ENCODE peak calls at places on chromosomes 1 and 21, in ten cellular contexts. U, L, T, R, I, C, V, N, O and X are unnamed samples.

GRCh38 chr1:18340787-18341186 is 139.9 kb upstream of the KLHDC7A start:
- DNase-seq in U (no peak), L (no peak), T (no peak), R (no peak), I (no peak), C (no peak), V (no peak), N (no peak), O (no peak), X (no peak)

GRCh38 chr1:43912607-43913006 is 21.0 kb upstream of the ARTN start:
- DNase-seq in U (no peak), L (peak), T (no peak), R (no peak), I (no peak), C (no peak), V (no peak), N (no peak), O (peak), X (no peak)

GRCh38 chr1:175132456-175132855 is 60.1 kb downstream of the KIAA0040 start:
- DNase-seq in U (no peak), L (no peak), T (no peak), R (no peak), I (no peak), C (no peak), V (no peak), N (no peak), O (no peak), X (no peak)

GRCh38 chr1:210617306-210617705 is 288.6 kb downstream of the HHAT start:
- DNase-seq in U (no peak), L (no peak), T (no peak), R (no peak), I (no peak), C (no peak), V (no peak), N (no peak), O (no peak), X (no peak)

GRCh38 chr1:34360574-34360973 is 183.9 kb downstream of the C1orf94 start:
- DNase-seq in U (peak), L (no peak), T (no peak), R (peak), I (no peak), C (no peak), V (no peak), N (no peak), O (no peak), X (peak)

GRCh38 chr1:3306583-3307285 is 147.7 kb upstream of the ARHGEF16 start:
- DNase-seq in U (no peak), L (no peak), T (no peak), R (no peak), I (no peak), C (no peak), V (no peak), N (peak), O (no peak), X (peak)

GRCh38 chr1:109793486-109794318 is 30.0 kb upstream of the EPS8L3 start:
- DNase-seq in U (no peak), L (peak), T (no peak), R (no peak), I (no peak), C (no peak), V (peak), N (no peak), O (no peak), X (no peak)

GRCh38 chr21:41168391-41169257 is 664 bp downstream of the BACE2 start:
- DNase-seq in U (no peak), L (no peak), T (no peak), R (peak), I (peak), C (peak), V (no peak), N (no peak), O (peak), X (peak)

GRCh38 chr1:35633526-35633925 is 7.8 kb downstream of the PSMB2 start:
- DNase-seq in U (no peak), L (no peak), T (no peak), R (no peak), I (no peak), C (no peak), V (no peak), N (no peak), O (no peak), X (no peak)